ENCODE peak calls at places on chromosomes 4 and X, in five cellular contexts. One of them, this sample, is unnamed.

GRCh38 chr4:157664726-157665125 is 444.2 kb downstream of the GRIA2 start:
- DNase-seq in mesenchymal stem cell: peak
- DNase-seq in H9: no peak
- DNase-seq in IMR-90: peak
- DNase-seq in H1: no peak
- DNase-seq in this sample: no peak

GRCh38 chr4:188439641-188440311 is 300.5 kb downstream of the TRIML1 start:
- DNase-seq in mesenchymal stem cell: no peak
- DNase-seq in H1: no peak
- DNase-seq in H9: no peak
- DNase-seq in IMR-90: peak
- DNase-seq in this sample: no peak

GRCh38 chrX:20442597-20442996 is 175.9 kb upstream of the RPS6KA3 start:
- DNase-seq in mesenchymal stem cell: peak
- DNase-seq in IMR-90: peak
- DNase-seq in H1: peak
- DNase-seq in H9: peak
- DNase-seq in this sample: peak

GRCh38 chrX:69387559-69388487 is 116.3 kb upstream of the NALF2 start:
- DNase-seq in H9: peak
- DNase-seq in IMR-90: peak
- DNase-seq in H1: peak
- DNase-seq in mesenchymal stem cell: peak
- DNase-seq in this sample: peak

GRCh38 chrX:3791449-3791848 is 78.0 kb upstream of the PRKX start:
- DNase-seq in IMR-90: no peak
- DNase-seq in H9: no peak
- DNase-seq in H1: no peak
- DNase-seq in mesenchymal stem cell: no peak
- DNase-seq in this sample: no peak

GRCh38 chrX:45885931-45886330 is 659.3 kb downstream of the ZNF674 start:
- DNase-seq in IMR-90: no peak
- DNase-seq in H1: no peak
- DNase-seq in H9: no peak
- DNase-seq in mesenchymal stem cell: no peak
- DNase-seq in this sample: no peak

GRCh38 chr4:110628321-110629213 is 5.7 kb upstream of the PITX2 start:
- DNase-seq in H1: no peak
- DNase-seq in H9: peak
- DNase-seq in IMR-90: no peak
- DNase-seq in mesenchymal stem cell: peak
- DNase-seq in this sample: peak

GRCh38 chrX:23509256-23509655 is 158.0 kb upstream of the PRDX4 start:
- DNase-seq in IMR-90: no peak
- DNase-seq in H9: peak
- DNase-seq in mesenchymal stem cell: no peak
- DNase-seq in H1: no peak
- DNase-seq in this sample: no peak

GRCh38 chr4:112170451-112170993 is 25.3 kb downstream of the FAM241A start:
- DNase-seq in IMR-90: peak
- DNase-seq in H1: no peak
- DNase-seq in H9: no peak
- DNase-seq in mesenchymal stem cell: peak
- DNase-seq in this sample: no peak

GRCh38 chrX:132480581-132481203 is 8.1 kb downstream of the MBNL3 start:
- DNase-seq in H1: no peak
- DNase-seq in IMR-90: peak
- DNase-seq in H9: no peak
- DNase-seq in mesenchymal stem cell: peak
- DNase-seq in this sample: no peak

GRCh38 chr4:4323705-4324534 is 33.9 kb downstream of the ZBTB49 start:
- DNase-seq in H9: no peak
- DNase-seq in mesenchymal stem cell: no peak
- DNase-seq in H1: no peak
- DNase-seq in IMR-90: peak
- DNase-seq in this sample: no peak

GRCh38 chr4:86557526-86557925 is 36.6 kb upstream of the PTPN13 start:
- DNase-seq in IMR-90: peak
- DNase-seq in H9: no peak
- DNase-seq in mesenchymal stem cell: no peak
- DNase-seq in H1: no peak
- DNase-seq in this sample: no peak

GRCh38 chrX:24314019-24314635 is at the start of gene SUPT20HL2:
- DNase-seq in H9: no peak
- DNase-seq in H1: no peak
- DNase-seq in IMR-90: no peak
- DNase-seq in mesenchymal stem cell: no peak
- DNase-seq in this sample: no peak

GRCh38 chrX:150989420-150989819 is 6.3 kb downstream of the HMGB3 start:
- DNase-seq in IMR-90: no peak
- DNase-seq in mesenchymal stem cell: no peak
- DNase-seq in H1: no peak
- DNase-seq in H9: no peak
- DNase-seq in this sample: no peak

GRCh38 chr4:185395255-185395955 is at the start of gene LRP2BP:
- DNase-seq in IMR-90: no peak
- DNase-seq in mesenchymal stem cell: peak
- DNase-seq in H9: no peak
- DNase-seq in H1: no peak
- DNase-seq in this sample: no peak

GRCh38 chrX:10387011-10387410 is 230.2 kb downstream of the CLCN4 start:
- DNase-seq in mesenchymal stem cell: peak
- DNase-seq in IMR-90: peak
- DNase-seq in H1: no peak
- DNase-seq in H9: no peak
- DNase-seq in this sample: no peak

GRCh38 chrX:17788439-17788838 is 51.1 kb downstream of the SCML1 start:
- DNase-seq in mesenchymal stem cell: peak
- DNase-seq in H9: peak
- DNase-seq in IMR-90: peak
- DNase-seq in H1: peak
- DNase-seq in this sample: peak

GRCh38 chr4:88628746-88629145 is 36.5 kb downstream of the HERC3 start:
- DNase-seq in mesenchymal stem cell: no peak
- DNase-seq in IMR-90: no peak
- DNase-seq in H1: no peak
- DNase-seq in H9: no peak
- DNase-seq in this sample: no peak

GRCh38 chr4:163603246-163603645 is 108.8 kb downstream of the TMA16 start:
- DNase-seq in mesenchymal stem cell: no peak
- DNase-seq in IMR-90: peak
- DNase-seq in H1: no peak
- DNase-seq in H9: no peak
- DNase-seq in this sample: no peak

GRCh38 chr4:163595590-163595989 is 101.1 kb downstream of the TMA16 start:
- DNase-seq in IMR-90: no peak
- DNase-seq in H1: no peak
- DNase-seq in mesenchymal stem cell: no peak
- DNase-seq in H9: no peak
- DNase-seq in this sample: no peak

GRCh38 chr4:163598489-163598888 is 104.0 kb downstream of the TMA16 start:
- DNase-seq in H1: no peak
- DNase-seq in H9: no peak
- DNase-seq in mesenchymal stem cell: no peak
- DNase-seq in IMR-90: no peak
- DNase-seq in this sample: no peak

GRCh38 chr4:163600731-163601130 is 106.2 kb downstream of the TMA16 start:
- DNase-seq in H9: no peak
- DNase-seq in IMR-90: no peak
- DNase-seq in mesenchymal stem cell: no peak
- DNase-seq in H1: no peak
- DNase-seq in this sample: no peak

DNA sequence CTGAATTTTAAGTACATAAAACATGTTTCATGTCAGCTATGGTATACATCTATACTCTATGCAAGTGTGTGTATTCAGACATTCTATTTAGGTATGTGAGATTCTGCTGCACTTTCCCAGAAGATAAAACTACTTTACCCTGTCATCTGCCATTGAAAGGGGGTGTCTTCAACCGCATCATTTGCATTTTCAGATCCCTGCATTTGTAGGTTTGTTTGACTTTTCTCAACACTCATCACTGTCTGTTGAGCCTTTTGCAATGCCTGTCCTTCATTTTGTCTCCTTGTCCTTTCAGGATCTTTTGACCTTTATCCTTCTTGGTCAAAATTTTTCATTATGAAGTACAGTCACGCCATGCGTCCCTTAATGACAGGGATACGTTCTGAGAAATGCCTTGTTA is 103.5 kb downstream of the TMA16 start:
- DNase-seq in H9: no peak
- DNase-seq in H1: no peak
- DNase-seq in mesenchymal stem cell: no peak
- DNase-seq in IMR-90: no peak
- DNase-seq in this sample: no peak
- H3K9ac ChIP-seq in H9: no peak
- H3K9ac ChIP-seq in H1: no peak
- H3K9ac ChIP-seq in mesenchymal stem cell: no peak
- H3K9ac ChIP-seq in IMR-90: no peak
- H3K9ac ChIP-seq in this sample: no peak

GRCh38 chr4:98996056-98996941 is 778 bp downstream of the METAP1 start:
- DNase-seq in H9: no peak
- DNase-seq in IMR-90: peak
- DNase-seq in H1: no peak
- DNase-seq in mesenchymal stem cell: peak
- DNase-seq in this sample: peak

GRCh38 chr4:98997176-98997575 is 1.7 kb downstream of the METAP1 start:
- DNase-seq in H1: no peak
- DNase-seq in IMR-90: no peak
- DNase-seq in mesenchymal stem cell: no peak
- DNase-seq in H9: no peak
- DNase-seq in this sample: no peak

GRCh38 chr4:98994474-98995182 is 893 bp upstream of the METAP1 start:
- DNase-seq in IMR-90: peak
- DNase-seq in mesenchymal stem cell: no peak
- DNase-seq in H1: no peak
- DNase-seq in H9: no peak
- DNase-seq in this sample: no peak

GRCh38 chr4:98993419-98994071 is 2.0 kb upstream of the METAP1 start:
- DNase-seq in IMR-90: no peak
- DNase-seq in H9: no peak
- DNase-seq in mesenchymal stem cell: no peak
- DNase-seq in H1: no peak
- DNase-seq in this sample: no peak

DNA sequence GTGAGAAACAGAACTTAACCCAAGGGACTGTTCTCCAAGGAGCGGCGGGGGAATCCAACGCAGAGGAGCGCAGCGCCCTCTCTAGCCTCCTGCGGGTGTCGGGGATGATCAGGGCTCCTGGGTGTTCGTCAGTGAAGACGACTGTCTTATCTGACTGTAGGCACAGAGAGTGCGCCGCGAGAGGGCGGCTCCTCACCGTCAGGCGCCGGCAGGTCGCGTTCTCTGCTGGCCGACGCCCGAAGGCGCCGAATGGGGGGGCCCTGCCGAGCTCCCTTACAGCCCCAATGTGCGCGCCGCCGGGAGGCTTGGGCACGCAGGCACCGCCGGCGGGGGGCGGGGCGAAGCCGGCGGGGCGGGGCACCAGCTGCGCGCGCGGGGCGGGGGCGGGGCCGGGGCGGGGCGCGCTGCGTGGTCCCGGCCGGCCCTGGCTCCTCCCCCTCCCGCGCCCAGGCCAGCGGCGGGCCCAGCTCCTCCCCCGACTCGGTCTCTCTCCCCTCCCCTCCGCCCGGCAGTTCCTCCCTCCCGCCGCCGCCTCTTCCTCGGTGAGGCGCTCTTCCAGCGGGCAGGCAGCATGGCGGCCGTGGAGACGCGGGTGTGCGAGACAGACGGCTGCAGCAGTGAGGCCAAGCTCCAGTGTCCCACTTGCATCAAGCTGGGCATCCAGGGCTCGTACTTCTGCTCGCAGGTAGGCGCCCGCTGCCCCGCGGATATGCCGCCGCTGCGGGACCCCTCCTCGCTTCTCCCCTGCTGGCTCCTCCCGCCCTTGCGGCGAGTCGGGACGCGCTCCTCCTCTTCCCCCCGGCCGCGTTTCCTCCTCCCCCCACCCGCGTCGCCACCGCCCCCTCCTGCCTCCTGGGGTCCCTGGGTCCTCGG is at the start of gene METAP1:
- DNase-seq in H9: peak
- DNase-seq in IMR-90: peak
- DNase-seq in H1: peak
- DNase-seq in mesenchymal stem cell: peak
- DNase-seq in this sample: peak
- H2BK120ac ChIP-seq in H9: no peak
- H2BK120ac ChIP-seq in IMR-90: peak
- H2BK120ac ChIP-seq in H1: no peak
- H2BK120ac ChIP-seq in mesenchymal stem cell: peak
- H2BK120ac ChIP-seq in this sample: no peak

DNA sequence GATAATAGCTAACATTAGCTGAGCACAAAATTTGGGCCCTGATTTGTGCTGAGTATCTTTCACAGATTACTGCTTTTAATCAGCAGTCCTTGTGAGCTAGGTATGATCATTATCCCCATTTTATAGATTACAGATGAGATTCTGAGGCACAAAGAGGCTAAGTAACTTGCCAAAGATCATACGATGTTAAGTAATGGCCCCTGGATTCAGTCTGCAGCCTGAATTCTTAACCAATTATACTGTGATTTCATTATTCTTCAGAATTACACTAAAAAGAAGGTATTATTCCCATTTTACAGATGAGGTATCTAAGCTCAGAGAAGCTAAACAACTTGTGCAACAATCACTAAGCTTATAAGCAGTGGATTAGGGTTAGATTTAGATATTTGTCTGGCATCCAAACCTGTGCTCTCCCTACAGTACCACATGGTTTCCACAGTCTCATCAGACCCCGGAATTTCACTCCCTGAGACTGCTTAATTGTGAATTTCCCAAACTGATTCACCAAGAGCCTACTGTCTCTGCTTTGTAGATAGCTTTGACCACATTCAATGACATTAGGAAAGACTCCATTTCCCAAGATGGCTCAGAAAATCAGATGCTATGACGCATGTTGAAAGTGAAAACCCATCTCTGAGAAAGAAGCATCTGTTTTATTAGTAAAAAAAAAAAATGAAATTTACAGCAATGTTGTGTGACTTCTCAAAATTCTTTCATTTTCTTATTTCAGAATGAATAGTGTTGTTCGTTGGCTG is 97.7 kb upstream of the MYOZ2 start:
- DNase-seq in IMR-90: no peak
- DNase-seq in H9: no peak
- DNase-seq in mesenchymal stem cell: no peak
- DNase-seq in H1: no peak
- DNase-seq in this sample: no peak
- H3K9ac ChIP-seq in IMR-90: no peak
- H3K9ac ChIP-seq in H9: no peak
- H3K9ac ChIP-seq in mesenchymal stem cell: peak
- H3K9ac ChIP-seq in H1: no peak
- H3K9ac ChIP-seq in this sample: no peak

DNA sequence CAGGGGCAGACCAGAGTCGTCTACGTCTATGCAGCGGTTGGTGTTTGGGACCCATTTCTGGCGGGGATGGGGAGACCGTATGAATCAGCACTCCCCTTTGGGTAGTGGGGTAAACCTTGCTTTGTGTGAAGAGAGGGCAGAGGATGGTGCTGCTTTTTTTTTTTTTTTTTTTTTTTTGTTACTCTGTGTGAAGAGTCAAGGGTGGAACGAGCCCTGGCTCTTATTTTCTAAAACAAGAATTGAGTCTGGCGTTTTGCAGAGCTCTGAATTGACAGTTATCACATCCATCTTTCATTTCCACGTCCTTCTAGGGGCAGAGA is 1.2 kb downstream of the SLAIN2 start:
- DNase-seq in mesenchymal stem cell: peak
- DNase-seq in IMR-90: no peak
- DNase-seq in H9: no peak
- DNase-seq in H1: no peak
- DNase-seq in this sample: no peak
- H2BK120ac ChIP-seq in mesenchymal stem cell: no peak
- H2BK120ac ChIP-seq in IMR-90: peak
- H2BK120ac ChIP-seq in H9: no peak
- H2BK120ac ChIP-seq in H1: no peak
- H2BK120ac ChIP-seq in this sample: no peak

This sample was measured in neuronal stem cell.